ENCODE peak calls at places on chromosomes 7 and 10, in ten cellular contexts. M is right atrium auricular region; S is activated effector memory CD4-positive, alpha-beta T cell treated with Interleukin-2 at 50 U/mL for 16 hours; O is activated CD4-positive, alpha-beta T cell treated with anti-CD3 and anti-CD28 coated beads, Interleukin-2, amount 10 ng/mL, durations not matched to agents 7 days and 5 days; J is activated CD8-positive, alpha-beta memory T cell treated with anti-CD3 and anti-CD28 coated beads for 24 hours; K is A673; Q is D341Med; N is NCI-H2081; R is Panc1; D is psoas muscle. Z is an unnamed sample.

GRCh38 chr7:17131983-17132655 is 166.3 kb upstream of the AHR start:
- DNase-seq in J (no peak), O (no peak), R (no peak), M (no peak), D (no peak), S (no peak), N (no peak), Q (no peak), K (no peak), Z (no peak)

GRCh38 chr10:87505366-87506113 is 847 bp downstream of the MINPP1 start:
- DNase-seq in O (peak), M (no peak), D (peak), S (peak), J (peak), R (no peak), Q (peak), K (peak), N (peak), Z (peak)

GRCh38 chr7:131238260-131238940 is 89.3 kb upstream of the MKLN1 start:
- DNase-seq in Q (no peak), M (no peak), O (no peak), S (no peak), D (no peak), K (no peak), R (no peak), N (no peak), J (peak), Z (no peak)

GRCh38 chr10:17527530-17528146 is 73.2 kb upstream of the ST8SIA6 start:
- DNase-seq in N (no peak), O (no peak), M (no peak), S (no peak), D (no peak), J (no peak), R (peak), K (peak), Q (no peak), Z (no peak)

GRCh38 chr10:97647556-97647955 is 7.1 kb downstream of the PI4K2A start:
- DNase-seq in O (no peak), J (no peak), Q (no peak), K (no peak), D (no peak), M (no peak), N (no peak), S (no peak), R (no peak), Z (no peak)

GRCh38 chr10:63213489-63213888 is 80.4 kb downstream of the NRBF2 start:
- DNase-seq in M (no peak), O (no peak), J (no peak), S (no peak), N (no peak), Q (peak), R (no peak), K (no peak), D (no peak), Z (no peak)

GRCh38 chr7:33701189-33701740 is 204.1 kb upstream of the BMPER start:
- DNase-seq in Q (no peak), S (no peak), K (no peak), J (no peak), R (no peak), D (no peak), M (no peak), N (no peak), O (no peak), Z (no peak)

GRCh38 chr7:155257482-155258232 is 40.0 kb upstream of the INSIG1 start:
- DNase-seq in Q (peak), N (no peak), R (no peak), D (peak), S (no peak), O (no peak), K (peak), M (peak), J (no peak), Z (no peak)

GRCh38 chr7:139034855-139035587 is 821 bp downstream of the ZC3HAV1L start:
- DNase-seq in R (no peak), K (peak), D (no peak), Q (peak), J (peak), O (peak), S (no peak), M (no peak), N (peak), Z (no peak)

GRCh38 chr7:141389423-141389822 is 161.8 kb upstream of the AGK start:
- DNase-seq in Q (no peak), S (no peak), D (no peak), N (no peak), O (no peak), K (no peak), J (no peak), R (no peak), M (no peak), Z (no peak)

GRCh38 chr7:155277385-155277994 is 20.2 kb upstream of the INSIG1 start:
- DNase-seq in N (no peak), R (no peak), K (no peak), M (no peak), J (no peak), Q (no peak), O (no peak), D (no peak), S (no peak), Z (no peak)

GRCh38 chr7:88219781-88220747 is at the start of gene SRI:
- DNase-seq in O (peak), Q (peak), J (peak), D (peak), K (peak), M (peak), N (peak), S (peak), R (peak), Z (peak)

GRCh38 chr7:112930787-112931186 is 140.6 kb upstream of the TMEM168 start:
- DNase-seq in K (no peak), S (no peak), O (no peak), D (no peak), R (no peak), N (no peak), M (no peak), J (no peak), Q (no peak), Z (no peak)

GRCh38 chr7:123674399-123675091 is 18.9 kb downstream of the LMOD2 start:
- DNase-seq in R (no peak), O (no peak), S (no peak), K (peak), N (no peak), J (no peak), D (no peak), M (no peak), Q (no peak), Z (no peak)

GRCh38 chr7:158973440-158973839 is 117.1 kb downstream of the DYNC2I1 start:
- DNase-seq in N (no peak), R (no peak), D (no peak), O (no peak), M (no peak), K (no peak), J (no peak), Q (no peak), S (peak), Z (no peak)

Z was measured in upper lobe of right lung.